ENCODE peak calls at places on chromosomes 5 and 9, in ten cellular contexts. X is neural crest cell; F is CD8-positive, alpha-beta memory T cell; V is central memory CD4-positive, alpha-beta T cell; B is lower lobe of right lung; S is fibroblast of lung; G is amniotic epithelial cell; E is stimulated activated CD8-positive, alpha-beta memory T cell treated with anti-CD3 and anti-CD28 coated beads, Interleukin-4, amount 100 ng/mL, for 4 hours; I is amniotic stem cell; J is hypothalamus. O is an unnamed sample.
A peak's percentile ranks its signal among the peaks of the same experiment; 100 is the strongest.

GRCh38 chr5:33319841-33320240 is 120.9 kb upstream of the TARS1 start:
- DNase-seq in E (no peak), F (no peak), B (no peak), S (no peak), J (no peak), G (no peak), X (no peak), I (no peak), V (no peak), O (no peak)

GRCh38 chr9:26266111-26266791 is 588.0 kb upstream of the TUSC1 start:
- DNase-seq in F (no peak), B (no peak), I (no peak), X (no peak), E (no peak), G (no peak), S (no peak), V (no peak), J (no peak), O (no peak)

GRCh38 chr5:74422671-74423070 is 217.9 kb downstream of the ENC1 start:
- DNase-seq in J (no peak), E (no peak), B (no peak), I (no peak), V (no peak), X (no peak), S (no peak), F (no peak), G (peak; percentile 32), O (no peak)

GRCh38 chr5:168876419-168876818 is 297.3 kb upstream of the PANK3 start:
- DNase-seq in S (no peak), F (no peak), E (no peak), V (no peak), X (no peak), I (no peak), J (no peak), B (no peak), G (no peak), O (no peak)

GRCh38 chr9:137224850-137225694 is at the start of gene CYSRT1:
- DNase-seq in J (no peak), X (no peak), S (no peak), E (no peak), B (no peak), G (no peak), V (no peak), I (no peak), F (no peak), O (no peak)

GRCh38 chr5:10507575-10508024 is 56.3 kb upstream of the ANKRD33B start:
- DNase-seq in G (peak; percentile 93), X (no peak), E (no peak), V (no peak), F (no peak), J (no peak), I (no peak), B (no peak), S (peak; percentile 54), O (no peak)

GRCh38 chr9:130528674-130529073 is 50.7 kb upstream of the FUBP3 start:
- DNase-seq in G (no peak), J (no peak), X (no peak), B (no peak), I (no peak), E (no peak), S (no peak), V (no peak), F (no peak), O (no peak)

GRCh38 chr5:146457431-146457830 is 10.3 kb downstream of the TCERG1 start:
- DNase-seq in I (no peak), G (no peak), B (no peak), V (no peak), E (no peak), F (no peak), S (no peak), J (no peak), X (no peak), O (no peak)

GRCh38 chr5:66840527-66841013 is 244.4 kb downstream of the MAST4 start:
- DNase-seq in B (no peak), V (no peak), E (no peak), I (no peak), F (no peak), X (no peak), G (no peak), S (no peak), J (no peak), O (no peak)

GRCh38 chr5:5165541-5166002 is 25.4 kb downstream of the ADAMTS16 start:
- DNase-seq in V (no peak), E (no peak), G (peak; percentile 43), S (no peak), J (no peak), I (no peak), X (no peak), B (no peak), F (no peak), O (no peak)

GRCh38 chr5:7878381-7878873 is 9.5 kb downstream of the MTRR start:
- DNase-seq in E (no peak), S (peak; percentile 41), X (no peak), V (no peak), G (peak; percentile 96), B (no peak), J (no peak), F (no peak), I (no peak), O (no peak)

GRCh38 chr5:56543431-56544385 is 271.6 kb upstream of the MAP3K1 start:
- DNase-seq in E (no peak), V (no peak), B (no peak), I (no peak), X (no peak), S (peak; percentile 21), G (peak; percentile 79), F (no peak), J (no peak), O (no peak)

GRCh38 chr9:79734989-79735779 is 163.4 kb downstream of the TLE4 start:
- DNase-seq in J (no peak), F (no peak), E (no peak), B (no peak), X (no peak), V (no peak), G (no peak), S (no peak), I (no peak), O (no peak)

GRCh38 chr9:97386733-97387503 is 25.0 kb upstream of the TDRD7 start:
- DNase-seq in V (peak; percentile 44), J (peak; percentile 84), I (peak; percentile 51), X (peak; percentile 82), S (peak; percentile 63), E (peak; percentile 32), G (peak; percentile 61), F (peak; percentile 75), B (peak; percentile 79), O (peak; percentile 16)

GRCh38 chr9:116998305-116998704 is 311.2 kb downstream of the TRIM32 start:
- DNase-seq in J (no peak), E (no peak), S (peak; percentile 1), V (no peak), I (no peak), G (no peak), X (peak; percentile 8), B (no peak), F (no peak), O (no peak)

GRCh38 chr5:65871182-65871581 is 55.2 kb upstream of the ERBIN start:
- DNase-seq in F (no peak), J (no peak), B (no peak), E (no peak), G (peak; percentile 58), I (no peak), S (no peak), V (no peak), X (no peak), O (no peak)

GRCh38 chr5:1203311-1203967 is 2.0 kb downstream of the SLC6A19 start:
- DNase-seq in V (no peak), X (no peak), S (no peak), E (no peak), F (peak; percentile 22), I (no peak), G (no peak), B (peak; percentile 40), J (no peak), O (no peak)

GRCh38 chr5:153797484-153797883 is 241.2 kb downstream of the FAM114A2 start:
- DNase-seq in S (no peak), G (no peak), I (no peak), V (no peak), B (no peak), F (no peak), X (no peak), E (no peak), J (no peak), O (no peak)

GRCh38 chr5:81302596-81302995 is 1.2 kb downstream of the ZCCHC9 start:
- DNase-seq in J (no peak), B (no peak), V (no peak), S (no peak), X (no peak), I (no peak), F (no peak), E (no peak), G (no peak), O (no peak)

GRCh38 chr5:56270058-56270457 is 36.9 kb upstream of the ANKRD55 start:
- DNase-seq in J (no peak), F (no peak), X (no peak), S (no peak), B (no peak), E (no peak), I (no peak), G (peak; percentile 59), V (no peak), O (no peak)

GRCh38 chr5:34517249-34517648 is 138.9 kb upstream of the RAI14 start:
- DNase-seq in F (no peak), E (no peak), S (peak; percentile 80), J (no peak), G (no peak), V (no peak), I (no peak), B (no peak), X (no peak), O (no peak)

GRCh38 chr5:19975795-19976194 is 12.2 kb downstream of the CDH18 start:
- DNase-seq in I (no peak), S (no peak), J (no peak), X (no peak), E (no peak), G (no peak), V (no peak), F (no peak), B (no peak), O (no peak)

GRCh38 chr9:121884057-121884512 is 209.0 kb downstream of the TTLL11 start:
- DNase-seq in F (no peak), E (no peak), I (no peak), S (no peak), B (no peak), J (peak; percentile 25), X (peak; percentile 57), G (no peak), V (no peak), O (no peak)

GRCh38 chr5:72441861-72442540 is 65.2 kb downstream of the ZNF366 start:
- DNase-seq in X (no peak), G (peak; percentile 86), F (no peak), V (no peak), E (no peak), B (no peak), I (peak; percentile 84), J (no peak), S (peak; percentile 90), O (peak; percentile 77)

GRCh38 chr5:62649476-62650113 is 71.0 kb downstream of the LRRC70 start:
- DNase-seq in X (no peak), B (no peak), F (no peak), E (no peak), J (no peak), G (no peak), V (no peak), S (no peak), I (no peak), O (no peak)

GRCh38 chr5:33997331-33997983 is 10.4 kb downstream of the AMACR start:
- DNase-seq in G (peak; percentile 80), F (no peak), S (peak; percentile 91), E (no peak), X (no peak), V (no peak), I (peak; percentile 77), J (peak; percentile 40), B (peak; percentile 57), O (peak; percentile 82)

O was measured in AG09319.